ENCODE peak calls at places on chromosome 21, in nine cellular contexts. One of them, this sample, is unnamed.

GRCh38 chr21:33734326-33734725 is 92.0 kb downstream of the ITSN1 start:
- DNase-seq in central memory CD4-positive, alpha-beta T cell: no peak
- DNase-seq in activated T-helper 1 cell treated with Interleukin-2 at 50 U/mL for 16 hours: no peak
- DNase-seq in mesenchymal stem cell: peak; percentile 20
- DNase-seq in naive thymus-derived CD8-positive, alpha-beta T cell: no peak
- DNase-seq in stimulated activated CD4-positive, alpha-beta T cell treated with anti-CD3 and anti-CD28 coated beads, Interleukin-2, amount 100 ng/mL, for 48 hours: no peak
- DNase-seq in Caki2: no peak
- DNase-seq in amygdala: no peak
- DNase-seq in cardiac fibroblast: no peak
- DNase-seq in this sample: no peak

GRCh38 chr21:36847189-36847588 is 119.3 kb downstream of the HLCS start:
- DNase-seq in central memory CD4-positive, alpha-beta T cell: no peak
- DNase-seq in activated T-helper 1 cell treated with Interleukin-2 at 50 U/mL for 16 hours: no peak
- DNase-seq in mesenchymal stem cell: peak; percentile 84
- DNase-seq in naive thymus-derived CD8-positive, alpha-beta T cell: no peak
- DNase-seq in stimulated activated CD4-positive, alpha-beta T cell treated with anti-CD3 and anti-CD28 coated beads, Interleukin-2, amount 100 ng/mL, for 48 hours: no peak
- DNase-seq in Caki2: peak; percentile 49
- DNase-seq in amygdala: no peak
- DNase-seq in cardiac fibroblast: peak; percentile 69
- DNase-seq in this sample: no peak

GRCh38 chr21:16124397-16125130 is 394.8 kb downstream of the USP25 start:
- DNase-seq in central memory CD4-positive, alpha-beta T cell: no peak
- DNase-seq in activated T-helper 1 cell treated with Interleukin-2 at 50 U/mL for 16 hours: no peak
- DNase-seq in mesenchymal stem cell: peak; percentile 37
- DNase-seq in naive thymus-derived CD8-positive, alpha-beta T cell: no peak
- DNase-seq in stimulated activated CD4-positive, alpha-beta T cell treated with anti-CD3 and anti-CD28 coated beads, Interleukin-2, amount 100 ng/mL, for 48 hours: no peak
- DNase-seq in Caki2: no peak
- DNase-seq in amygdala: no peak
- DNase-seq in cardiac fibroblast: peak; percentile 91
- DNase-seq in this sample: no peak

GRCh38 chr21:46411691-46412090 is 47.0 kb upstream of the DIP2A start:
- DNase-seq in central memory CD4-positive, alpha-beta T cell: no peak
- DNase-seq in activated T-helper 1 cell treated with Interleukin-2 at 50 U/mL for 16 hours: no peak
- DNase-seq in mesenchymal stem cell: no peak
- DNase-seq in naive thymus-derived CD8-positive, alpha-beta T cell: no peak
- DNase-seq in stimulated activated CD4-positive, alpha-beta T cell treated with anti-CD3 and anti-CD28 coated beads, Interleukin-2, amount 100 ng/mL, for 48 hours: no peak
- DNase-seq in Caki2: no peak
- DNase-seq in amygdala: no peak
- DNase-seq in cardiac fibroblast: no peak
- DNase-seq in this sample: no peak

GRCh38 chr21:45392206-45392971 is 12.6 kb upstream of the COL18A1 start:
- DNase-seq in central memory CD4-positive, alpha-beta T cell: no peak
- DNase-seq in activated T-helper 1 cell treated with Interleukin-2 at 50 U/mL for 16 hours: no peak
- DNase-seq in mesenchymal stem cell: no peak
- DNase-seq in naive thymus-derived CD8-positive, alpha-beta T cell: no peak
- DNase-seq in stimulated activated CD4-positive, alpha-beta T cell treated with anti-CD3 and anti-CD28 coated beads, Interleukin-2, amount 100 ng/mL, for 48 hours: no peak
- DNase-seq in Caki2: no peak
- DNase-seq in amygdala: no peak
- DNase-seq in cardiac fibroblast: no peak
- DNase-seq in this sample: no peak

GRCh38 chr21:25409992-25410391 is 197.3 kb downstream of the MRPL39 start:
- DNase-seq in central memory CD4-positive, alpha-beta T cell: no peak
- DNase-seq in activated T-helper 1 cell treated with Interleukin-2 at 50 U/mL for 16 hours: no peak
- DNase-seq in mesenchymal stem cell: no peak
- DNase-seq in naive thymus-derived CD8-positive, alpha-beta T cell: no peak
- DNase-seq in stimulated activated CD4-positive, alpha-beta T cell treated with anti-CD3 and anti-CD28 coated beads, Interleukin-2, amount 100 ng/mL, for 48 hours: no peak
- DNase-seq in Caki2: no peak
- DNase-seq in amygdala: no peak
- DNase-seq in cardiac fibroblast: no peak
- DNase-seq in this sample: no peak

GRCh38 chr21:36849461-36849860 is 117.0 kb downstream of the HLCS start:
- DNase-seq in central memory CD4-positive, alpha-beta T cell: no peak
- DNase-seq in activated T-helper 1 cell treated with Interleukin-2 at 50 U/mL for 16 hours: no peak
- DNase-seq in mesenchymal stem cell: no peak
- DNase-seq in naive thymus-derived CD8-positive, alpha-beta T cell: no peak
- DNase-seq in stimulated activated CD4-positive, alpha-beta T cell treated with anti-CD3 and anti-CD28 coated beads, Interleukin-2, amount 100 ng/mL, for 48 hours: no peak
- DNase-seq in Caki2: no peak
- DNase-seq in amygdala: no peak
- DNase-seq in cardiac fibroblast: no peak
- DNase-seq in this sample: no peak

GRCh38 chr21:26587621-26588260 is 14.7 kb upstream of the CYYR1 start:
- DNase-seq in central memory CD4-positive, alpha-beta T cell: no peak
- DNase-seq in activated T-helper 1 cell treated with Interleukin-2 at 50 U/mL for 16 hours: no peak
- DNase-seq in mesenchymal stem cell: peak; percentile 43
- DNase-seq in naive thymus-derived CD8-positive, alpha-beta T cell: no peak
- DNase-seq in stimulated activated CD4-positive, alpha-beta T cell treated with anti-CD3 and anti-CD28 coated beads, Interleukin-2, amount 100 ng/mL, for 48 hours: no peak
- DNase-seq in Caki2: no peak
- DNase-seq in amygdala: no peak
- DNase-seq in cardiac fibroblast: peak; percentile 68
- DNase-seq in this sample: no peak

GRCh38 chr21:37367301-37367757 is 756 bp downstream of the DYRK1A start:
- DNase-seq in central memory CD4-positive, alpha-beta T cell: no peak
- DNase-seq in activated T-helper 1 cell treated with Interleukin-2 at 50 U/mL for 16 hours: peak; percentile 13
- DNase-seq in mesenchymal stem cell: no peak
- DNase-seq in naive thymus-derived CD8-positive, alpha-beta T cell: peak; percentile 16
- DNase-seq in stimulated activated CD4-positive, alpha-beta T cell treated with anti-CD3 and anti-CD28 coated beads, Interleukin-2, amount 100 ng/mL, for 48 hours: peak; percentile 13
- DNase-seq in Caki2: no peak
- DNase-seq in amygdala: no peak
- DNase-seq in cardiac fibroblast: no peak
- DNase-seq in this sample: peak; percentile 3

GRCh38 chr21:42191978-42192595 is 26.9 kb upstream of the ABCG1 start:
- DNase-seq in central memory CD4-positive, alpha-beta T cell: no peak
- DNase-seq in activated T-helper 1 cell treated with Interleukin-2 at 50 U/mL for 16 hours: no peak
- DNase-seq in mesenchymal stem cell: no peak
- DNase-seq in naive thymus-derived CD8-positive, alpha-beta T cell: no peak
- DNase-seq in stimulated activated CD4-positive, alpha-beta T cell treated with anti-CD3 and anti-CD28 coated beads, Interleukin-2, amount 100 ng/mL, for 48 hours: no peak
- DNase-seq in Caki2: no peak
- DNase-seq in amygdala: no peak
- DNase-seq in cardiac fibroblast: no peak
- DNase-seq in this sample: no peak

GRCh38 chr21:42532466-42533181 is 19.0 kb downstream of the SLC37A1 start:
- DNase-seq in central memory CD4-positive, alpha-beta T cell: no peak
- DNase-seq in activated T-helper 1 cell treated with Interleukin-2 at 50 U/mL for 16 hours: no peak
- DNase-seq in mesenchymal stem cell: no peak
- DNase-seq in naive thymus-derived CD8-positive, alpha-beta T cell: peak; percentile 40
- DNase-seq in stimulated activated CD4-positive, alpha-beta T cell treated with anti-CD3 and anti-CD28 coated beads, Interleukin-2, amount 100 ng/mL, for 48 hours: no peak
- DNase-seq in Caki2: no peak
- DNase-seq in amygdala: peak; percentile 89
- DNase-seq in cardiac fibroblast: no peak
- DNase-seq in this sample: no peak

GRCh38 chr21:30206551-30207251 is 9.2 kb downstream of the CLDN8 start:
- DNase-seq in central memory CD4-positive, alpha-beta T cell: no peak
- DNase-seq in activated T-helper 1 cell treated with Interleukin-2 at 50 U/mL for 16 hours: no peak
- DNase-seq in mesenchymal stem cell: peak; percentile 40
- DNase-seq in naive thymus-derived CD8-positive, alpha-beta T cell: no peak
- DNase-seq in stimulated activated CD4-positive, alpha-beta T cell treated with anti-CD3 and anti-CD28 coated beads, Interleukin-2, amount 100 ng/mL, for 48 hours: no peak
- DNase-seq in Caki2: peak; percentile 95
- DNase-seq in amygdala: no peak
- DNase-seq in cardiac fibroblast: peak; percentile 85
- DNase-seq in this sample: no peak

GRCh38 chr21:45127937-45128336 is 53.6 kb downstream of the ADARB1 start:
- DNase-seq in central memory CD4-positive, alpha-beta T cell: no peak
- DNase-seq in activated T-helper 1 cell treated with Interleukin-2 at 50 U/mL for 16 hours: no peak
- DNase-seq in mesenchymal stem cell: no peak
- DNase-seq in naive thymus-derived CD8-positive, alpha-beta T cell: no peak
- DNase-seq in stimulated activated CD4-positive, alpha-beta T cell treated with anti-CD3 and anti-CD28 coated beads, Interleukin-2, amount 100 ng/mL, for 48 hours: no peak
- DNase-seq in Caki2: no peak
- DNase-seq in amygdala: no peak
- DNase-seq in cardiac fibroblast: no peak
- DNase-seq in this sample: no peak

GRCh38 chr21:38234395-38235142 is 22.2 kb upstream of the KCNJ15 start:
- DNase-seq in central memory CD4-positive, alpha-beta T cell: no peak
- DNase-seq in activated T-helper 1 cell treated with Interleukin-2 at 50 U/mL for 16 hours: no peak
- DNase-seq in mesenchymal stem cell: no peak
- DNase-seq in naive thymus-derived CD8-positive, alpha-beta T cell: no peak
- DNase-seq in stimulated activated CD4-positive, alpha-beta T cell treated with anti-CD3 and anti-CD28 coated beads, Interleukin-2, amount 100 ng/mL, for 48 hours: no peak
- DNase-seq in Caki2: no peak
- DNase-seq in amygdala: no peak
- DNase-seq in cardiac fibroblast: no peak
- DNase-seq in this sample: no peak

GRCh38 chr21:46428987-46429710 is 29.5 kb upstream of the DIP2A start:
- DNase-seq in central memory CD4-positive, alpha-beta T cell: no peak
- DNase-seq in activated T-helper 1 cell treated with Interleukin-2 at 50 U/mL for 16 hours: no peak
- DNase-seq in mesenchymal stem cell: no peak
- DNase-seq in naive thymus-derived CD8-positive, alpha-beta T cell: no peak
- DNase-seq in stimulated activated CD4-positive, alpha-beta T cell treated with anti-CD3 and anti-CD28 coated beads, Interleukin-2, amount 100 ng/mL, for 48 hours: no peak
- DNase-seq in Caki2: no peak
- DNase-seq in amygdala: no peak
- DNase-seq in cardiac fibroblast: no peak
- DNase-seq in this sample: no peak

GRCh38 chr21:29080454-29080930 is 7.0 kb upstream of the CCT8 start:
- DNase-seq in central memory CD4-positive, alpha-beta T cell: peak; percentile 5
- DNase-seq in activated T-helper 1 cell treated with Interleukin-2 at 50 U/mL for 16 hours: no peak
- DNase-seq in mesenchymal stem cell: no peak
- DNase-seq in naive thymus-derived CD8-positive, alpha-beta T cell: no peak
- DNase-seq in stimulated activated CD4-positive, alpha-beta T cell treated with anti-CD3 and anti-CD28 coated beads, Interleukin-2, amount 100 ng/mL, for 48 hours: no peak
- DNase-seq in Caki2: peak; percentile 77
- DNase-seq in amygdala: no peak
- DNase-seq in cardiac fibroblast: no peak
- DNase-seq in this sample: peak; percentile 14

GRCh38 chr21:46063227-46063626 is 34.7 kb upstream of the COL6A2 start:
- DNase-seq in central memory CD4-positive, alpha-beta T cell: no peak
- DNase-seq in activated T-helper 1 cell treated with Interleukin-2 at 50 U/mL for 16 hours: no peak
- DNase-seq in mesenchymal stem cell: no peak
- DNase-seq in naive thymus-derived CD8-positive, alpha-beta T cell: no peak
- DNase-seq in stimulated activated CD4-positive, alpha-beta T cell treated with anti-CD3 and anti-CD28 coated beads, Interleukin-2, amount 100 ng/mL, for 48 hours: no peak
- DNase-seq in Caki2: peak; percentile 22
- DNase-seq in amygdala: no peak
- DNase-seq in cardiac fibroblast: no peak
- DNase-seq in this sample: no peak

GRCh38 chr21:35529141-35529863 is 480.2 kb upstream of the RUNX1 start:
- DNase-seq in central memory CD4-positive, alpha-beta T cell: peak; percentile 31
- DNase-seq in activated T-helper 1 cell treated with Interleukin-2 at 50 U/mL for 16 hours: no peak
- DNase-seq in mesenchymal stem cell: peak; percentile 36
- DNase-seq in naive thymus-derived CD8-positive, alpha-beta T cell: peak; percentile 10
- DNase-seq in stimulated activated CD4-positive, alpha-beta T cell treated with anti-CD3 and anti-CD28 coated beads, Interleukin-2, amount 100 ng/mL, for 48 hours: no peak
- DNase-seq in Caki2: no peak
- DNase-seq in amygdala: no peak
- DNase-seq in cardiac fibroblast: peak; percentile 54
- DNase-seq in this sample: no peak

GRCh38 chr21:30623362-30623761 is 2.9 kb downstream of the KRTAP20-4 start:
- DNase-seq in central memory CD4-positive, alpha-beta T cell: no peak
- DNase-seq in activated T-helper 1 cell treated with Interleukin-2 at 50 U/mL for 16 hours: no peak
- DNase-seq in mesenchymal stem cell: no peak
- DNase-seq in naive thymus-derived CD8-positive, alpha-beta T cell: no peak
- DNase-seq in stimulated activated CD4-positive, alpha-beta T cell treated with anti-CD3 and anti-CD28 coated beads, Interleukin-2, amount 100 ng/mL, for 48 hours: no peak
- DNase-seq in Caki2: no peak
- DNase-seq in amygdala: no peak
- DNase-seq in cardiac fibroblast: no peak
- DNase-seq in this sample: no peak

GRCh38 chr21:41256771-41257702 is 59.6 kb upstream of the FAM3B start:
- DNase-seq in central memory CD4-positive, alpha-beta T cell: no peak
- DNase-seq in activated T-helper 1 cell treated with Interleukin-2 at 50 U/mL for 16 hours: no peak
- DNase-seq in mesenchymal stem cell: no peak
- DNase-seq in naive thymus-derived CD8-positive, alpha-beta T cell: no peak
- DNase-seq in stimulated activated CD4-positive, alpha-beta T cell treated with anti-CD3 and anti-CD28 coated beads, Interleukin-2, amount 100 ng/mL, for 48 hours: no peak
- DNase-seq in Caki2: no peak
- DNase-seq in amygdala: no peak
- DNase-seq in cardiac fibroblast: no peak
- DNase-seq in this sample: no peak

GRCh38 chr21:43930848-43931384 is 65.9 kb downstream of the AGPAT3 start:
- DNase-seq in central memory CD4-positive, alpha-beta T cell: no peak
- DNase-seq in activated T-helper 1 cell treated with Interleukin-2 at 50 U/mL for 16 hours: no peak
- DNase-seq in mesenchymal stem cell: no peak
- DNase-seq in naive thymus-derived CD8-positive, alpha-beta T cell: no peak
- DNase-seq in stimulated activated CD4-positive, alpha-beta T cell treated with anti-CD3 and anti-CD28 coated beads, Interleukin-2, amount 100 ng/mL, for 48 hours: no peak
- DNase-seq in Caki2: no peak
- DNase-seq in amygdala: no peak
- DNase-seq in cardiac fibroblast: no peak
- DNase-seq in this sample: no peak

GRCh38 chr21:17089121-17089520 is 423.7 kb upstream of the CXADR start:
- DNase-seq in central memory CD4-positive, alpha-beta T cell: no peak
- DNase-seq in activated T-helper 1 cell treated with Interleukin-2 at 50 U/mL for 16 hours: no peak
- DNase-seq in mesenchymal stem cell: no peak
- DNase-seq in naive thymus-derived CD8-positive, alpha-beta T cell: no peak
- DNase-seq in stimulated activated CD4-positive, alpha-beta T cell treated with anti-CD3 and anti-CD28 coated beads, Interleukin-2, amount 100 ng/mL, for 48 hours: no peak
- DNase-seq in Caki2: no peak
- DNase-seq in amygdala: no peak
- DNase-seq in cardiac fibroblast: no peak
- DNase-seq in this sample: no peak

GRCh38 chr21:16342932-16343331 is 613.1 kb downstream of the USP25 start:
- DNase-seq in central memory CD4-positive, alpha-beta T cell: no peak
- DNase-seq in activated T-helper 1 cell treated with Interleukin-2 at 50 U/mL for 16 hours: no peak
- DNase-seq in mesenchymal stem cell: no peak
- DNase-seq in naive thymus-derived CD8-positive, alpha-beta T cell: no peak
- DNase-seq in stimulated activated CD4-positive, alpha-beta T cell treated with anti-CD3 and anti-CD28 coated beads, Interleukin-2, amount 100 ng/mL, for 48 hours: no peak
- DNase-seq in Caki2: no peak
- DNase-seq in amygdala: no peak
- DNase-seq in cardiac fibroblast: no peak
- DNase-seq in this sample: no peak

GRCh38 chr21:37712204-37712934 is 203.9 kb downstream of the KCNJ6 start:
- DNase-seq in central memory CD4-positive, alpha-beta T cell: no peak
- DNase-seq in activated T-helper 1 cell treated with Interleukin-2 at 50 U/mL for 16 hours: no peak
- DNase-seq in mesenchymal stem cell: peak; percentile 85
- DNase-seq in naive thymus-derived CD8-positive, alpha-beta T cell: no peak
- DNase-seq in stimulated activated CD4-positive, alpha-beta T cell treated with anti-CD3 and anti-CD28 coated beads, Interleukin-2, amount 100 ng/mL, for 48 hours: peak; percentile 45
- DNase-seq in Caki2: peak; percentile 57
- DNase-seq in amygdala: peak; percentile 12
- DNase-seq in cardiac fibroblast: peak; percentile 83
- DNase-seq in this sample: no peak

This sample was measured in T-cell.